ENCODE peak calls at places on chromosomes 1 and 21, in four cellular contexts. O is WERI-Rb-1, N is Peyer's patch, S is IMR-90. Q is an unnamed sample.
A peak's percentile ranks its signal among the peaks of the same experiment; 100 is the strongest.

GRCh38 chr21:46357684-46358425 is 33.9 kb downstream of the PCNT start:
- DNase-seq in O (no peak), S (no peak), N (no peak), Q (no peak)

GRCh38 chr1:48470506-48470905 is 1.5 kb downstream of the SPATA6 start:
- DNase-seq in S (no peak), N (no peak), O (no peak), Q (no peak)

GRCh38 chr1:91501527-91501859 is 842 bp downstream of the CDC7 start:
- DNase-seq in N (no peak), O (no peak), S (peak; percentile 32), Q (no peak)

GRCh38 chr1:110593905-110594304 is 12.3 kb downstream of the KCNA2 start:
- DNase-seq in O (no peak), S (no peak), N (no peak), Q (no peak)

GRCh38 chr1:231971397-231972233 is 345.0 kb downstream of the DISC1 start:
- DNase-seq in O (no peak), N (no peak), S (peak; percentile 64), Q (no peak)

GRCh38 chr1:31027693-31028526 is 37.6 kb downstream of the PUM1 start:
- DNase-seq in S (no peak), N (no peak), O (no peak), Q (no peak)

GRCh38 chr1:226082959-226083302 is 20.4 kb downstream of the H3-3A start:
- DNase-seq in O (peak; percentile 57), S (no peak), N (no peak), Q (peak; percentile 56)

GRCh38 chr1:19921310-19921709 is 2.1 kb downstream of the PLA2G2E start:
- DNase-seq in O (no peak), S (no peak), N (peak; percentile 73), Q (no peak)

GRCh38 chr21:21688877-21689276 is 690.7 kb downstream of the NCAM2 start:
- DNase-seq in N (no peak), O (peak; percentile 25), S (peak; percentile 37), Q (no peak)

GRCh38 chr1:221743416-221744208 is 1.7 kb upstream of the DUSP10 start:
- DNase-seq in O (no peak), S (no peak), N (no peak), Q (no peak)

GRCh38 chr1:17919525-17920439 is 164.6 kb downstream of the ACTL8 start:
- DNase-seq in N (no peak), O (peak; percentile 77), S (peak; percentile 55), Q (no peak)

GRCh38 chr21:33174756-33175155 is 55.0 kb upstream of the IFNAR2 start:
- DNase-seq in S (no peak), N (no peak), O (no peak), Q (no peak)

GRCh38 chr1:235160395-235160964 is 570 bp downstream of the RBM34 start:
- DNase-seq in S (peak; percentile 64), O (no peak), N (no peak), Q (no peak)

GRCh38 chr1:180962178-180962577 is 49.5 kb downstream of the KIAA1614 start:
- DNase-seq in O (no peak), S (no peak), N (no peak), Q (no peak)

GRCh38 chr21:38327984-38328383 is 71.2 kb downstream of the KCNJ15 start:
- DNase-seq in S (no peak), N (no peak), O (no peak), Q (no peak)

GRCh38 chr1:205301842-205302588 is 19.5 kb downstream of the NUAK2 start:
- DNase-seq in O (no peak), N (peak; percentile 58), S (peak; percentile 74), Q (no peak)

GRCh38 chr1:111436726-111437125 is 9.2 kb upstream of the OVGP1 start:
- DNase-seq in N (no peak), O (no peak), S (peak; percentile 83), Q (no peak)

GRCh38 chr1:31154632-31155215 is 85.0 kb downstream of the NKAIN1 start:
- DNase-seq in O (peak; percentile 89), S (peak; percentile 55), N (peak; percentile 94), Q (peak; percentile 72)

GRCh38 chr1:95408506-95409136 is 174.6 kb downstream of the RWDD3 start:
- DNase-seq in N (no peak), S (no peak), O (no peak), Q (no peak)

GRCh38 chr1:7335224-7335879 is 435.7 kb upstream of the VAMP3 start:
- DNase-seq in O (no peak), N (no peak), S (peak; percentile 76), Q (no peak)

GRCh38 chr1:22751124-22751531 is 40.5 kb downstream of the EPHB2 start:
- DNase-seq in O (no peak), S (no peak), N (peak; percentile 65), Q (no peak)

GRCh38 chr1:24541711-24542346 is 14.1 kb upstream of the NCMAP start:
- DNase-seq in S (no peak), N (peak; percentile 68), O (peak; percentile 46), Q (no peak)

GRCh38 chr1:3518756-3519155 is 64.3 kb downstream of the ARHGEF16 start:
- DNase-seq in O (no peak), S (no peak), N (no peak), Q (no peak)

GRCh38 chr1:19315378-19316206 is 3.5 kb downstream of the SLC66A1 start:
- DNase-seq in N (peak; percentile 21), S (peak; percentile 70), O (peak; percentile 68), Q (no peak)

GRCh38 chr1:29779146-29779545 is 542.8 kb downstream of the PTPRU start:
- DNase-seq in O (no peak), S (no peak), N (no peak), Q (no peak)

GRCh38 chr1:54149734-54150133 is 3.1 kb downstream of the CDCP2 start:
- DNase-seq in N (no peak), O (no peak), S (no peak), Q (no peak)

GRCh38 chr1:209318302-209319056 is 265.0 kb upstream of the CAMK1G start:
- DNase-seq in S (peak; percentile 35), O (no peak), N (no peak), Q (no peak)

GRCh38 chr1:234368320-234369032 is 4.8 kb upstream of the COA6 start:
- DNase-seq in O (no peak), N (no peak), S (no peak), Q (no peak)

GRCh38 chr1:18300376-18300775 is 180.4 kb upstream of the KLHDC7A start:
- DNase-seq in S (no peak), O (no peak), N (peak; percentile 9), Q (no peak)

GRCh38 chr1:230507671-230508407 is 81.7 kb upstream of the PGBD5 start:
- DNase-seq in S (no peak), O (no peak), N (no peak), Q (no peak)

GRCh38 chr1:66505671-66506392 is 28.1 kb upstream of the SGIP1 start:
- DNase-seq in N (no peak), S (peak; percentile 82), O (no peak), Q (no peak)

GRCh38 chr21:46116189-46116845 is 18.4 kb downstream of the COL6A2 start:
- DNase-seq in N (peak; percentile 29), O (peak; percentile 7), S (no peak), Q (peak; percentile 45)

GRCh38 chr1:12756756-12757433 is 10.9 kb downstream of the CFAP107 start:
- DNase-seq in N (no peak), O (no peak), S (no peak), Q (no peak)

DNA sequence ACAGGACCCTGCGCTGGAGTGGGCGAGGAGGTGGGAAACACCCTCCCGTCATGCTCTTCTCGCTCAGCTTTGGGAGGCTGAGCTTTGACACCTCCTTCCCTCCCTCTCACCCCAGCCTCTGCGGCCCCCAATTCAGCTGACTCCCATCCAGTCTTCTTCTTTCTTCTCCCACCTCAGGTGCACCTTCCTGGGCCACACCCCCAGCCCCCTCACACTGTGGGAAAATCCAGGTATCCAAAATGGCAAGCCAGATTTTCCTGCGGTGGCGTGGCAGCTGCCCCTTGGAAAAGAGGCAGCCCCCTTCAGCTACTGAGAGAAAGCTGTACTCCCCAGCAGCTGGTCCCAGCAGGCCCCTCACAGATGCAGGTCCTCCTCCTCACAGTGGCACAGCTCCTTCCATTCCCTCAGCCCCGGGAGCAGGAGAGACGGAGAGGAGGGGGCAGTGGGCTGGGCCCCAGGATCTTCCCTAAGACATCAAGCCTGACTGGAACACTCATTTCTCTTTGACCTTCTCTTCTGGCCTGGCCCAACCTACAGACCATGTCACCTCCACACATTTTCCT is 61.6 kb downstream of the OPTC start:
- DNase-seq in S (no peak), N (no peak), O (no peak), Q (no peak)
- H3K4me3 ChIP-seq in S (no peak overlapping the region), N (no peak overlapping the region), O (no peak overlapping the region), Q (no peak overlapping the region)

GRCh38 chr1:183550915-183551314 is 39.3 kb downstream of the NCF2 start:
- DNase-seq in S (no peak), O (no peak), N (no peak), Q (no peak)
- H3K36me3 ChIP-seq in S (peaks cover 32% of the 10 kb centered on the region), O (peaks cover 72% of the 10 kb centered on the region), N (peaks cover 81% of the 10 kb centered on the region), Q (peaks cover 60% of the 10 kb centered on the region)

DNA sequence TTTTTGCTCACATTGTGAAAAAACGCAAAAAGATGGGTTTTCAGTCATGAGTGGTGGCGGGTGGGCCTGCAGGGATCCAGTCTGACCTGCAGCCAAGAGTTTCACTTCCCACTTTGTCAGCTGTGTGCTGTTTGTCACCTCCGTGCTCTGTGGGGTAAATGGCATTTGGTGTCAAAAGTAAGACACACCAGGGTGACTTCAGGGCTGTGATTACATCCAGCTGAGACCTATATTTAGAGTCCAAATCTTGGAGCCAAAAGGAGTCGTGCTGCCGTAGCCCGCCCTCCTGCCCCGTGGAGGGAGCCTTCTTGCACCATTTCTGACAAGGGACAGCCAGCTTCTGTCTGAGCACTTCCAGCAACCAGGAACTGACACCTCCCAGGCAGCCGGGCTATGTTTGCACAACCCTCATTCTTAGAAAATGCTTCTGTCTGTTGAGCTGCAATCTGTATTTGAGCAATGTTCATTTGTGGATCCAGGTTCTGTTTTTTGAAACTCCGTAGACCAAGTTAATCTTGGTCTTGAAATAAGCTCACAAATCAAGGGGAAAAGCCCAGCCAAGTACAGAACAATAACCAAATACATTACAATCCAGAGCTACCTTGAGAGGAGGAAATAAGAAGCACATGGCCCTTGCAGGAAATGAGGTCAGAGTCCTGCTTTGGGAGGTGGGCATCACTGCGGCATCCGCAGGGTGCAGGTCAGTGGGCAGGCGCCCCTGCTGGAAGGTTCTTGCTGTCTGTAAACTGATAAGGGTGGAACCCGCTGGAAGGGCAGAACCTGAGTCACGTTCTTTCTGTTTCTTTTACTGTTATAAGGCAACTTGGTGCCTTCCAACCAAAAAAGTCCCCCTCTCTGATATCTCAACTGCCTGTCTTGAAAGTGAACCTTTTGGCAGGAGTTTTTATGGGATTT is 14.4 kb downstream of the ABCG1 start:
- DNase-seq in N (peak; percentile 68), O (no peak), S (peak; percentile 20), Q (peak; percentile 72)
- H3K4me3 ChIP-seq in N (no peak overlapping the region), O (no peak overlapping the region), S (no peak overlapping the region), Q (no peak overlapping the region)

GRCh38 chr21:41489329-41489728 is 18.6 kb downstream of the TMPRSS2 start:
- DNase-seq in O (no peak), S (no peak), N (peak; percentile 10), Q (no peak)

GRCh38 chr21:41491412-41491811 is 16.5 kb downstream of the TMPRSS2 start:
- DNase-seq in O (no peak), S (no peak), N (no peak), Q (no peak)

GRCh38 chr21:41488080-41488479 is 19.9 kb downstream of the TMPRSS2 start:
- DNase-seq in S (no peak), O (no peak), N (peak; percentile 51), Q (no peak)

GRCh38 chr21:41487082-41487481 is 20.9 kb downstream of the TMPRSS2 start:
- DNase-seq in S (no peak), O (no peak), N (peak; percentile 1), Q (no peak)

DNA sequence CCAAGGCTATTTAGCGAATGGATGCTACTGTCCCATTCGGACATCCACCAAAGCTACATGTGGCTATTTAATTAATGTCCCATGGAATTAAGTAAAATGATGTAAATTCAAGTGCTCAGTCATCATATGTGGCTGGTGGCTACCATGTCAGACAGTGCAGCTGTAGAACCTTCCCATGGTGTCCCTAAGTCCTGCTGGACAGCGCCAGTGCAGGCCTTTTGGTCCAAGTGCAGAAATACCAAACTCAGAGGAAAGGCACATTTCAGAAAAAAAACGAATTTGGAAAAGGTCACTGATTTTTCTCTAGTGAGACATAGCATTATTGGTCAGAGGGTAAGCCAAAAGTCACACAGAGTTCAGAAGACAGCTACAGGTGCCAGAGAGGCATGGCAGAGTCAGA is 17.6 kb downstream of the TMPRSS2 start:
- DNase-seq in N (peak; percentile 6), O (no peak), S (no peak), Q (no peak)
- H3K36me3 ChIP-seq in N (peaks cover 91% of the 10 kb centered on the region), O (no peaks in the 10 kb centered on the region), S (no peaks in the 10 kb centered on the region), Q (no peaks in the 10 kb centered on the region)